ENCODE peak calls at places on chromosomes 3 and 15, in four cellular contexts. S is HepG2, C is H1, T is K562. R is an unnamed sample.

GRCh38 chr15:90367578-90367977 is 15.5 kb downstream of the ZNF774 start:
- DNase-seq in S (no peak), C (no peak), T (no peak), R (no peak)

GRCh38 chr3:99901200-99901926 is 83.7 kb downstream of the CMSS1 start:
- DNase-seq in S (peak), C (no peak), T (no peak), R (peak)

GRCh38 chr15:79184465-79184892 is 93.9 kb upstream of the RASGRF1 start:
- DNase-seq in S (peak), C (peak), T (peak), R (peak)

GRCh38 chr3:45890405-45890804 is 4.1 kb downstream of the CCR9 start:
- DNase-seq in S (no peak), C (no peak), T (no peak), R (no peak)

GRCh38 chr3:36401056-36401455 is 20.8 kb downstream of the STAC start:
- DNase-seq in S (no peak), C (no peak), T (no peak), R (no peak)

GRCh38 chr15:33191641-33192040 is 2.9 kb downstream of the FMN1 start:
- DNase-seq in S (no peak), C (no peak), T (no peak), R (no peak)

GRCh38 chr3:148705314-148705713 is 7.6 kb downstream of the AGTR1 start:
- DNase-seq in S (no peak), C (no peak), T (no peak), R (no peak)

GRCh38 chr3:76652524-76652923 is 387.4 kb upstream of the ROBO2 start:
- DNase-seq in S (no peak), C (no peak), T (no peak), R (no peak)

GRCh38 chr3:151925876-151926275 is 52.4 kb downstream of the SUCNR1 start:
- DNase-seq in S (no peak), C (no peak), T (no peak), R (no peak)

GRCh38 chr3:169914321-169914720 is 2.9 kb downstream of the SAMD7 start:
- DNase-seq in S (no peak), C (no peak), T (no peak), R (no peak)

GRCh38 chr3:150220791-150221190 is 187.3 kb upstream of the TSC22D2 start:
- DNase-seq in S (no peak), C (no peak), T (no peak), R (no peak)

GRCh38 chr3:113287818-113288648 is 76.7 kb downstream of the BOC start:
- DNase-seq in S (peak), C (peak), T (peak), R (no peak)

GRCh38 chr3:113295463-113295862 is 84.1 kb downstream of the BOC start:
- DNase-seq in S (no peak), C (no peak), T (no peak), R (no peak)

GRCh38 chr3:113292933-113293332 is 81.6 kb downstream of the BOC start:
- DNase-seq in S (no peak), C (no peak), T (no peak), R (no peak)

GRCh38 chr3:113293348-113293747 is 82.0 kb downstream of the BOC start:
- DNase-seq in S (peak), C (no peak), T (no peak), R (no peak)

DNA sequence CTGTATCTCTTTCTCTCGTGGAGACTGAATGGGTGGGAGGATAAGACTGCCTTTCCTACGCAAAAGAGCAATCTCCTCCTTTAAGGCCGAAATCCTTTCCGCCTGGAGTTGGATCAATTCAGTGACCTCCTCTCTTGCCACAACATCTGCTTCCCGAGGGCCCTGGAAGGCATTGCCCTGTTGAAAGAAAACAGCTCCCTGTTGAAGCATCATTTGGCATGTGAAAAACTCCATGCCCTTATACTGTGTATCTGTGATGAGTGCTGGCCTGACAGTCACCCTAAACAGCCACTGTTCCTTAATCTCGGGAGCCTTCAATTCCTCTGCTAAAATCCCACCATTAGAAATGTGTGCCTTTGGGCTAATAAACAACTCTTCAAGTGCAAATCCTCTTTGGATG is 80.2 kb downstream of the BOC start:
- DNase-seq in S (no peak), C (no peak), T (no peak), R (no peak)
- TF ChIP-seq CBX5 in S (no peak), C (no peak), T (no peak), R (no peak)

GRCh38 chr3:113533534-113533892 is 1.2 kb downstream of the SIDT1 start:
- DNase-seq in S (no peak), C (no peak), T (no peak), R (no peak)

GRCh38 chr3:113535898-113536297 is 3.5 kb downstream of the SIDT1 start:
- DNase-seq in S (no peak), C (no peak), T (no peak), R (no peak)

GRCh38 chr3:113534365-113534764 is 2.0 kb downstream of the SIDT1 start:
- DNase-seq in S (no peak), C (no peak), T (no peak), R (no peak)

GRCh38 chr3:113531826-113532697 is at the start of gene SIDT1:
- DNase-seq in S (no peak), C (no peak), T (no peak), R (peak)

DNA sequence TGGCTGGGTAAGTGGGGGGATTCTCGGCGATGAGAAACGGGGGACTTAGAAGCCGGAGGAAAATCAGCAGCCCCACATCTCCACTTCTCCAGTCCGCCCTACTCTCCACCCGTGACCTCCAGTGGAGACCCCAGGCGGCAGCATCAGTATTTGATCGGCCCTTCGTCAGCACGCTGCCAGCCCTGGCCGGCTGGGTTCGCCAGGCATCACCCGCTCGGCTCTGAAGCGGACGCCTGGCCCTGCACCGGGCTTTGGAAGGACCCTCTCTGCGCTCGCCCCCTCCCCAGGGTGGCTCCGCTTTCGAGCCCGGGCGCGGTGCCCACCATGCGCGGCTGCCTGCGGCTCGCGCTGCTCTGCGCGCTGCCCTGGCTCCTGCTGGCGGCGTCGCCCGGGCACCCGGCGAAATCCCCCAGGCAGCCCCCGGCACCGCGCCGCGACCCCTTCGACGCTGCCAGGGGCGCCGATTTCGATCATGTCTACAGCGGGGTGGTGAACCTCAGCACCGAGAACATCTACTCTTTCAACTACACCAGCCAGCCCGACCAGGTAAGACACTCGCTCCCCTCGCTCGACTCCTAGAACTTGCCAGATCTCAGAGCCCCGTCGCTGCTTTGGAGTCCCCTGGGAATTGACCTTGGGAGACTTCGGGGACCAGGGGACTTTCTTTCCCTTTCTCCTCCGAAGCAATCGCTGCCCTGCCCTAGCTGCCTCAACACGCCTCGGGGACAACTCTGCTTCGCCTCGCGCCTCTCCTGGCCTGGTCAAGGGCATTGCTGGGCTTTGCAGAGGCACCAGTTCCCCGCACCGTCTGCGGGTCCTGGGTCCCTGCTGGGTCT is 561 bp downstream of the SIDT1 start:
- DNase-seq in S (no peak), C (peak), T (no peak), R (no peak)
- TF ChIP-seq EZH2 in S (no peak), C (peak), T (no peak), R (no peak)

GRCh38 chr3:120155108-120155507 is 60.9 kb upstream of the GSK3B start:
- DNase-seq in S (no peak), C (no peak), T (no peak), R (no peak)

GRCh38 chr3:120157113-120157512 is 62.9 kb upstream of the GSK3B start:
- DNase-seq in S (no peak), C (no peak), T (no peak), R (no peak)

GRCh38 chr3:120151796-120152195 is 57.5 kb upstream of the GSK3B start:
- DNase-seq in S (no peak), C (no peak), T (no peak), R (no peak)

GRCh38 chr3:120157681-120158080 is 63.4 kb upstream of the GSK3B start:
- DNase-seq in S (no peak), C (no peak), T (no peak), R (no peak)

DNA sequence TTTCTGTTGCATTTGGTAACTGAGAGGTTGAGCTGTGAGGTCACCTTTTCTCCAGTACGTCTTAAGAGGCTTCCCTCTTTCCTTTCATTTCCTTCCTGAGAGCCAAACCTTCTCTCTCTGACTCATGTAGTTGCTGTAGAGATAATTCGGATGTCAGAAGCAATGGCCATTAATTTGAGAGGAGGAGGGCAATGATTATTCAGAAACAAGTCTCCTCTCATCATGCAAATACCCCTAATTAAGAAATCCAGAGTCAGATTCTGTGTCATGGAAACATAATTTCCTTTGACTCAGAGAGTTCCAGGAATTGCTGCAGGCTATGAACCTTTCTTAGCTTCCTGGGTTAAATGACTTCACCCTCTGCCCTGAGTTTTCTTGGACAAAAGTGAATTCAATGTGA is 59.0 kb upstream of the GSK3B start:
- DNase-seq in S (no peak), C (no peak), T (no peak), R (no peak)
- TF ChIP-seq CBX5 in S (no peak), C (no peak), T (no peak), R (no peak)

GRCh38 chr15:51749307-51749706 is 2.1 kb upstream of the TMOD2 start:
- DNase-seq in S (no peak), C (no peak), T (no peak), R (no peak)

GRCh38 chr15:51752918-51753317 is 1.5 kb downstream of the TMOD2 start:
- DNase-seq in S (no peak), C (no peak), T (no peak), R (no peak)

GRCh38 chr15:51751687-51752683 is 588 bp downstream of the TMOD2 start:
- DNase-seq in S (no peak), C (peak), T (peak), R (no peak)

GRCh38 chr15:51750186-51750585 is 1.2 kb upstream of the TMOD2 start:
- DNase-seq in S (no peak), C (no peak), T (no peak), R (no peak)

DNA sequence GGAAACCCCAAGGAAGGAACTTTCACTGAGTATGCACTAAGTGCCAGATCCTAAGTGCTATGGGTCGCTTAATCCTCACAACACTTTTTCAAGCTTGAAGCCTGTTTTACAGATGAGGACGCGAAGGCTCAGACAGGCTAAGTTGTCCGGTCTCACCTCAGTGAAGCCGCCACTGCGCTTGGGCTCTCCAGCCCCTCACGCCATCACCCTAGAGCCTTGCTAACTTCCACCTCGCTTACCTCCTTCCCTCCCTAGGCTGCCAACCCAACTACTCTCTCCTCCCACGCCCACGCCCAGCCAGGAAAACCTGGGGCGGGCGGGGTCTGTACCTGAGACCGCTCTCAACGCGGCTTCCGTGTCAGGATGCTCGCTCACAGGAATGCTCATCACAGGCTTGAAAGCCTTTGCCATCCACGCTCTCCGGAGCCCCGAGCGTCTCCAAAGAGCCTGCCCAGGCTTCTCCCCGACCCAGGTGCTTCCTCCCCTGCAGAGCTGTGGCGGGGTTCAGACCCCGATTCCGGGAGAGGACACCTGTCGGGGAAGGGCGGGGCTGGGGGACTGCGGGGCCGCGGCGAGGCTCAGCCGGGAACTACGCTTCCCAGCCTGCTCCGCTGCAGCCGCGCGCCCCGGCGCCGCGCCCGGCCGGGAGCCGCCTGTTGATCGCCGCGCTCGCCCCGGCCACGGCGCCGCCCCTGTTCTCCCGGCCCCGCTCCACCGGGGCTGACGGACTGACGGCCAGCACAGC is at the start of gene TMOD2:
- DNase-seq in S (no peak), C (peak), T (peak), R (no peak)
- TF ChIP-seq EZH2 in S (no peak), C (peak), T (no peak), R (no peak)

DNA sequence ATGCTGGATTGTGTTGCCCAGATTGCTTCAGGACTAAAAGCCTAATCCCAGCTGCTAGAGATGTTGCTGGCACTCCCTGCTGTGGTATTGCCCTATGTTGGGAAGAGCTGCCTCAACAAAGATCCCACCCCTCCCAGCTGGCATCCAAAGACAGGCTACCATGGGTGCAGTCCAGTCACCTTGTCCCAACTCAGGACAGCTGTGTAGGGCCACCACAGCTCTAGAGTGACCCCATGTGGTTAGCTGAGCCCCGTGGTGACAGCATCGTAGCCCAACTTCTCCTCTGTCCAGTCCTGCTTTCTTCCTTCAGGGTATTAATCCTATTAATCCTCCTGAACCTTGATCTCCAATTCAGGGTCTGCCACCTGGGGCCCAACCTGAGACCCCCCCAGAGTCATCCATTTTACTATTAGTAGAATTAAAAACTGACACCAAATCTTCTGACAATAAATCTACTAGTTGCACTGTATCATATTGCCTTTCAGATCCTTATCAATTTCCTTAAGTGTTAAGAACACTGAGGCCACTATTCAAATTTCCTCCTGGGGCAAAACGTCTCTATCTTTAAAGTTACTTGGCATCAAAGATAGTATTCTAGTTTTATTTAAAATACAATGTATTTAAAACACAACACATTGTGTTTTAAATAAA is 83.5 kb downstream of the AQP9 start:
- DNase-seq in S (peak), C (peak), T (peak), R (no peak)
- TF ChIP-seq CBX5 in S (no peak), C (no peak), T (no peak), R (no peak)

GRCh38 chr3:9914011-9914410 is 2.9 kb upstream of the IL17RC start:
- DNase-seq in S (no peak), C (no peak), T (no peak), R (no peak)

GRCh38 chr3:9916346-9916733 is 558 bp upstream of the IL17RC start:
- DNase-seq in S (no peak), C (no peak), T (no peak), R (no peak)

GRCh38 chr3:9916734-9917680 is at the start of gene IL17RC:
- DNase-seq in S (peak), C (peak), T (peak), R (no peak)

GRCh38 chr3:9914559-9915251 is 2.2 kb upstream of the IL17RC start:
- DNase-seq in S (peak), C (no peak), T (no peak), R (no peak)

DNA sequence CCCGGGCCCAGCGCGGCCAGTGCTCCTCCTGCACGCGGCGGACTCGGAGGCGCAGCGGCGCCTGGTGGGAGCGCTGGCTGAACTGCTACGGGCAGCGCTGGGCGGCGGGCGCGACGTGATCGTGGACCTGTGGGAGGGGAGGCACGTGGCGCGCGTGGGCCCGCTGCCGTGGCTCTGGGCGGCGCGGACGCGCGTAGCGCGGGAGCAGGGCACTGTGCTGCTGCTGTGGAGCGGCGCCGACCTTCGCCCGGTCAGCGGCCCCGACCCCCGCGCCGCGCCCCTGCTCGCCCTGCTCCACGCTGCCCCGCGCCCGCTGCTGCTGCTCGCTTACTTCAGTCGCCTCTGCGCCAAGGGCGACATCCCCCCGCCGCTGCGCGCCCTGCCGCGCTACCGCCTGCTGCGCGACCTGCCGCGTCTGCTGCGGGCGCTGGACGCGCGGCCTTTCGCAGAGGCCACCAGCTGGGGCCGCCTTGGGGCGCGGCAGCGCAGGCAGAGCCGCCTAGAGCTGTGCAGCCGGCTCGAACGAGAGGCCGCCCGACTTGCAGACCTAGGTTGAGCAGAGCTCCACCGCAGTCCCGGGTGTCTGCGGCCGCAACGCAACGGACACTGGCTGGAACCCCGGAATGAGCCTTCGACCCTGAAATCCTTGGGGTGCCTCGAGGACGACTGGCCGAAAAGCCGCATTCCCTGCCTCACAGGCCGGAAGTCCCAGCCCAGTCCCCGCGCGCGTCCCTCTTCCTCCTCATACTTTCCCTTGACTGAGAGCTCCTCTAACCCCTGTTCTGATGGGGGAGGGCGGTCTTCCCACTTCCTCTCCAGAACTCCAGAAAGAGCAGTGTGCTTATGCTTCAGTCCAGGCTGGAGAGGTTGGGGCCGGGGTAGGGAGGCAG is 1.4 kb upstream of the IL17RC start:
- DNase-seq in S (peak), C (peak), T (no peak), R (no peak)
- TF ChIP-seq EZH2 in S (no peak), C (peak), T (no peak), R (no peak)

DNA sequence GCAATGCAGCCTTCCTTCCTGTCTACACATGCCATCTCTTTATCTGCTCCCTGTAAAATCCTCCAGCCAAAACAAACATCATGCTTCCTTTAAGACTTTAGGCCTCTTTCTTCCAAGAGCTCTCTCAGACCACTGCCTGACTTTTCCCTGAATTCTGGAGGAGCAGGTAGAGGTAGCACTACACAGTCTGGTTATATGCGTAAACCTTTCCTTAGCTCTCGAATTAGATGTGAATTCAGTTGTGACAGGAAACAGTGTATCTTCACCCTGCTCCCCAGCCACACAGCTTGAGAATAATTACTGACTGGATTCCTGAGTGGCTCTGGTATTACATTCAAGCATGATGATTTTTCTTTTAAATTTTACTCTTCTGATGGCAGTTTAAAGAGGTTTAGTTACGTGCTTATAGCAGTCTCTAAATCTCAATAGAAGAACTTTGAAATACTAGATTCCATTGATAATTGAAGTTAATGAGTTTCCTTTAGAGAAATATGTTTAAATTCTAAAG is 98.7 kb downstream of the FNDC3B start:
- DNase-seq in S (no peak), C (no peak), T (no peak), R (no peak)
- TF ChIP-seq CBX5 in S (no peak), C (no peak), T (no peak), R (no peak)